ENCODE peak calls at places on chromosomes 16 and 17, in eight cellular contexts. One of them, this sample, is unnamed.

GRCh38 chr16:12433691-12434390 is 369.8 kb downstream of the CPPED1 start:
- DNase-seq in T follicular helper cell: no peak
- DNase-seq in NCI-H2107: no peak
- DNase-seq in HEK293T: no peak
- DNase-seq in EL: no peak
- DNase-seq in lung microvascular endothelial cell: no peak
- DNase-seq in substantia nigra: no peak
- DNase-seq in RCC 7860: no peak
- DNase-seq in this sample: no peak

GRCh38 chr17:81419333-81419885 is 24.2 kb downstream of the BAHCC1 start:
- DNase-seq in lung microvascular endothelial cell: peak
- DNase-seq in RCC 7860: peak
- DNase-seq in HEK293T: peak
- DNase-seq in NCI-H2107: peak
- DNase-seq in EL: peak
- DNase-seq in substantia nigra: no peak
- DNase-seq in T follicular helper cell: no peak
- DNase-seq in this sample: no peak

GRCh38 chr17:57211010-57211411 is 45.3 kb upstream of the MSI2 start:
- DNase-seq in HEK293T: no peak
- DNase-seq in substantia nigra: no peak
- DNase-seq in RCC 7860: no peak
- DNase-seq in lung microvascular endothelial cell: peak
- DNase-seq in T follicular helper cell: no peak
- DNase-seq in EL: no peak
- DNase-seq in NCI-H2107: no peak
- DNase-seq in this sample: no peak

GRCh38 chr17:59620064-59620359 is 317 bp downstream of the CLTC start:
- DNase-seq in lung microvascular endothelial cell: no peak
- DNase-seq in NCI-H2107: no peak
- DNase-seq in T follicular helper cell: no peak
- DNase-seq in RCC 7860: no peak
- DNase-seq in EL: no peak
- DNase-seq in HEK293T: no peak
- DNase-seq in substantia nigra: peak
- DNase-seq in this sample: no peak

GRCh38 chr17:34616148-34616547 is 36.8 kb downstream of the TMEM132E start:
- DNase-seq in lung microvascular endothelial cell: no peak
- DNase-seq in NCI-H2107: peak
- DNase-seq in substantia nigra: no peak
- DNase-seq in RCC 7860: no peak
- DNase-seq in HEK293T: no peak
- DNase-seq in T follicular helper cell: no peak
- DNase-seq in EL: no peak
- DNase-seq in this sample: no peak

GRCh38 chr16:56967733-56968132 is 6.0 kb downstream of the CETP start:
- DNase-seq in T follicular helper cell: no peak
- DNase-seq in RCC 7860: no peak
- DNase-seq in lung microvascular endothelial cell: no peak
- DNase-seq in EL: peak
- DNase-seq in substantia nigra: no peak
- DNase-seq in NCI-H2107: no peak
- DNase-seq in HEK293T: no peak
- DNase-seq in this sample: no peak

GRCh38 chr17:32498362-32498761 is 11.6 kb downstream of the CDK5R1 start:
- DNase-seq in RCC 7860: no peak
- DNase-seq in substantia nigra: no peak
- DNase-seq in EL: no peak
- DNase-seq in T follicular helper cell: no peak
- DNase-seq in HEK293T: peak
- DNase-seq in lung microvascular endothelial cell: no peak
- DNase-seq in NCI-H2107: peak
- DNase-seq in this sample: no peak

GRCh38 chr17:17032131-17032692 is 10.0 kb upstream of the MPRIP start:
- DNase-seq in NCI-H2107: no peak
- DNase-seq in substantia nigra: peak
- DNase-seq in T follicular helper cell: no peak
- DNase-seq in lung microvascular endothelial cell: peak
- DNase-seq in HEK293T: no peak
- DNase-seq in EL: peak
- DNase-seq in RCC 7860: peak
- DNase-seq in this sample: no peak

GRCh38 chr17:41052594-41052993 is 2.4 kb downstream of the KRTAP2-2 start:
- DNase-seq in T follicular helper cell: no peak
- DNase-seq in EL: peak
- DNase-seq in HEK293T: no peak
- DNase-seq in lung microvascular endothelial cell: no peak
- DNase-seq in NCI-H2107: no peak
- DNase-seq in substantia nigra: no peak
- DNase-seq in RCC 7860: no peak
- DNase-seq in this sample: no peak

GRCh38 chr17:72726936-72727335 is 365.6 kb downstream of the SLC39A11 start:
- DNase-seq in lung microvascular endothelial cell: peak
- DNase-seq in RCC 7860: peak
- DNase-seq in NCI-H2107: no peak
- DNase-seq in T follicular helper cell: no peak
- DNase-seq in substantia nigra: no peak
- DNase-seq in HEK293T: no peak
- DNase-seq in EL: peak
- DNase-seq in this sample: peak

GRCh38 chr16:11360581-11360980 is 15.3 kb downstream of the RMI2 start:
- DNase-seq in EL: no peak
- DNase-seq in lung microvascular endothelial cell: no peak
- DNase-seq in NCI-H2107: no peak
- DNase-seq in substantia nigra: no peak
- DNase-seq in T follicular helper cell: no peak
- DNase-seq in RCC 7860: no peak
- DNase-seq in HEK293T: peak
- DNase-seq in this sample: no peak

GRCh38 chr17:76027159-76027839 is at the start of gene EVPL:
- DNase-seq in EL: no peak
- DNase-seq in substantia nigra: no peak
- DNase-seq in HEK293T: no peak
- DNase-seq in lung microvascular endothelial cell: no peak
- DNase-seq in NCI-H2107: no peak
- DNase-seq in RCC 7860: peak
- DNase-seq in T follicular helper cell: no peak
- DNase-seq in this sample: no peak

GRCh38 chr16:87657621-87658192 is 55.4 kb downstream of the JPH3 start:
- DNase-seq in substantia nigra: no peak
- DNase-seq in HEK293T: peak
- DNase-seq in lung microvascular endothelial cell: peak
- DNase-seq in T follicular helper cell: no peak
- DNase-seq in NCI-H2107: no peak
- DNase-seq in RCC 7860: peak
- DNase-seq in EL: peak
- DNase-seq in this sample: no peak

GRCh38 chr16:46947900-46948547 is 25.4 kb downstream of the DNAJA2 start:
- DNase-seq in substantia nigra: no peak
- DNase-seq in T follicular helper cell: peak
- DNase-seq in NCI-H2107: no peak
- DNase-seq in HEK293T: peak
- DNase-seq in RCC 7860: peak
- DNase-seq in EL: peak
- DNase-seq in lung microvascular endothelial cell: peak
- DNase-seq in this sample: no peak

GRCh38 chr16:29674188-29674587 is 4.8 kb upstream of the QPRT start:
- DNase-seq in EL: no peak
- DNase-seq in T follicular helper cell: no peak
- DNase-seq in HEK293T: no peak
- DNase-seq in NCI-H2107: no peak
- DNase-seq in RCC 7860: no peak
- DNase-seq in substantia nigra: peak
- DNase-seq in lung microvascular endothelial cell: no peak
- DNase-seq in this sample: no peak

This sample was measured in CD8-positive, alpha-beta T cell.